ENCODE peak calls at places on chromosomes 7 and 10, in seven cellular contexts. A is cardiac muscle cell, I is LHCN-M2, Z is upper lobe of right lung, O is amygdala, U is GM13977, F is D341Med. X is an unnamed sample.

GRCh38 chr10:131142446-131143380 is 168.8 kb downstream of the TCERG1L start:
- DNase-seq in A (no peak), F (no peak), O (no peak), U (no peak), I (no peak), Z (peak), X (no peak)

GRCh38 chr10:46217749-46218453 is 68.9 kb upstream of the ANTXRL start:
- DNase-seq in O (no peak), A (no peak), U (no peak), Z (no peak), I (no peak), F (no peak), X (no peak)

GRCh38 chr10:91487914-91488577 is 77.9 kb downstream of the HECTD2 start:
- DNase-seq in O (no peak), F (no peak), Z (no peak), I (no peak), U (no peak), A (no peak), X (no peak)

GRCh38 chr7:30445770-30446169 is 32.8 kb downstream of the NOD1 start:
- DNase-seq in Z (peak), O (peak), F (no peak), U (peak), A (peak), I (no peak), X (peak)

GRCh38 chr7:19713676-19714075 is 4.8 kb upstream of the POLR1F start:
- DNase-seq in O (peak), A (peak), Z (no peak), I (peak), U (no peak), F (no peak), X (peak)

GRCh38 chr10:13087986-13088618 is 11.9 kb upstream of the OPTN start:
- DNase-seq in Z (no peak), I (peak), A (peak), O (no peak), F (no peak), U (no peak), X (no peak)

GRCh38 chr10:114908896-114909295 is 29.1 kb upstream of the TRUB1 start:
- DNase-seq in F (no peak), Z (no peak), I (no peak), O (no peak), U (no peak), A (no peak), X (no peak)

GRCh38 chr10:59908808-59909143 is 2.4 kb upstream of the CCDC6 start:
- DNase-seq in O (no peak), Z (no peak), A (no peak), I (no peak), F (no peak), U (no peak), X (no peak)

GRCh38 chr10:49505076-49505475 is 33.8 kb downstream of the ERCC6 start:
- DNase-seq in A (no peak), U (no peak), F (no peak), Z (no peak), I (no peak), O (no peak), X (no peak)

GRCh38 chr7:13077466-13077865 is 390.0 kb downstream of the ARL4A start:
- DNase-seq in Z (no peak), A (peak), I (peak), O (no peak), U (no peak), F (no peak), X (no peak)

GRCh38 chr10:76942556-76943416 is 694.8 kb downstream of the KCNMA1 start:
- DNase-seq in U (no peak), F (no peak), Z (no peak), O (no peak), A (peak), I (peak), X (no peak)

GRCh38 chr7:92177362-92177761 is 1.6 kb downstream of the LRRD1 start:
- DNase-seq in O (no peak), A (peak), I (peak), Z (no peak), F (no peak), U (no peak), X (no peak)

X was measured in C1 segment of cervical spinal cord.